ENCODE peak calls at places on chromosomes 3 and 15, in five cellular contexts. A is heart right ventricle; Y is left colon; F is naive thymus-derived CD8-positive, alpha-beta T cell; O is pancreas. K is an unnamed sample.

GRCh38 chr3:153927107-153927506 is 194.1 kb upstream of the ARHGEF26 start:
- ATAC-seq in A (no peak), Y (no peak), F (no peak), O (no peak), K (peak)

GRCh38 chr3:171901615-171902312 is 58.6 kb downstream of the TMEM212 start:
- ATAC-seq in A (no peak), Y (no peak), F (no peak), O (no peak), K (no peak)

GRCh38 chr3:72903004-72903403 is 15.2 kb downstream of the GXYLT2 start:
- ATAC-seq in A (no peak), Y (no peak), F (no peak), O (no peak), K (peak)

GRCh38 chr3:60737633-60738399 is 513.4 kb downstream of the FHIT start:
- ATAC-seq in A (no peak), Y (no peak), F (no peak), O (no peak), K (no peak)

GRCh38 chr3:50606596-50606995 is 5.0 kb downstream of the CISH start:
- ATAC-seq in A (no peak), Y (no peak), F (peak), O (no peak), K (no peak)

GRCh38 chr3:188348445-188349244 is 194.7 kb downstream of the LPP start:
- ATAC-seq in A (peak), Y (peak), F (no peak), O (peak), K (peak)

GRCh38 chr3:23793528-23794134 is 12.1 kb upstream of the UBE2E1 start:
- ATAC-seq in A (no peak), Y (no peak), F (no peak), O (no peak), K (no peak)

GRCh38 chr3:190533511-190534282 is 19.8 kb downstream of the IL1RAP start:
- ATAC-seq in A (peak), Y (no peak), F (no peak), O (no peak), K (peak)

GRCh38 chr3:64072111-64072510 is 48.8 kb upstream of the PSMD6 start:
- ATAC-seq in A (no peak), Y (no peak), F (no peak), O (no peak), K (no peak)

GRCh38 chr3:128282392-128283196 is 129.3 kb downstream of the EEFSEC start:
- ATAC-seq in A (peak), Y (no peak), F (no peak), O (peak), K (peak)

GRCh38 chr15:71375934-71376333 is 260.7 kb downstream of the THSD4 start:
- ATAC-seq in A (no peak), Y (no peak), F (no peak), O (no peak), K (no peak)

GRCh38 chr15:87610366-87610765 is 646.2 kb downstream of the NTRK3 start:
- ATAC-seq in A (peak), Y (no peak), F (no peak), O (no peak), K (no peak)

GRCh38 chr15:91704343-91704742 is 149.2 kb upstream of the SLCO3A1 start:
- ATAC-seq in A (peak), Y (peak), F (no peak), O (no peak), K (no peak)

GRCh38 chr15:101246824-101247745 is 4.8 kb downstream of the CHSY1 start:
- ATAC-seq in A (no peak), Y (no peak), F (no peak), O (no peak), K (no peak)

GRCh38 chr15:40550381-40551037 is 14.3 kb downstream of the CCDC32 start:
- ATAC-seq in A (no peak), Y (peak), F (no peak), O (no peak), K (no peak)

GRCh38 chr3:123270818-123271217 is 69.1 kb downstream of the SEC22A start:
- ATAC-seq in A (no peak), Y (no peak), F (no peak), O (peak), K (no peak)

GRCh38 chr3:151209652-151210051 is 6.6 kb upstream of the GPR171 start:
- ATAC-seq in A (no peak), Y (no peak), F (peak), O (no peak), K (no peak)

GRCh38 chr3:41033956-41034519 is 165.3 kb upstream of the CTNNB1 start:
- ATAC-seq in A (no peak), Y (no peak), F (no peak), O (no peak), K (no peak)

GRCh38 chr3:30890907-30891306 is 3.6 kb downstream of the GADL1 start:
- ATAC-seq in A (no peak), Y (no peak), F (no peak), O (no peak), K (no peak)

GRCh38 chr3:17645074-17645698 is 97.2 kb downstream of the TBC1D5 start:
- ATAC-seq in A (peak), Y (peak), F (no peak), O (peak), K (no peak)

GRCh38 chr3:57434041-57434440 is 110.1 kb downstream of the DNAH12 start:
- ATAC-seq in A (peak), Y (peak), F (no peak), O (no peak), K (no peak)

GRCh38 chr3:43892535-43892934 is 201.8 kb downstream of the ABHD5 start:
- ATAC-seq in A (no peak), Y (no peak), F (no peak), O (no peak), K (no peak)

GRCh38 chr3:52443791-52444687 is 864 bp downstream of the SEMA3G start:
- ATAC-seq in A (no peak), Y (no peak), F (no peak), O (no peak), K (no peak)

GRCh38 chr3:36933540-36934296 is 11.1 kb downstream of the TRANK1 start:
- ATAC-seq in A (no peak), Y (no peak), F (no peak), O (no peak), K (no peak)

GRCh38 chr3:161395115-161395514 is 23.8 kb upstream of the SPTSSB start:
- ATAC-seq in A (no peak), Y (no peak), F (peak), O (no peak), K (no peak)

GRCh38 chr15:89399390-89400120 is 64.9 kb upstream of the POLG start:
- ATAC-seq in A (peak), Y (peak), F (peak), O (peak), K (peak)

GRCh38 chr15:88708256-88709054 is 69.6 kb downstream of the ISG20 start:
- ATAC-seq in A (peak), Y (no peak), F (no peak), O (no peak), K (peak)

GRCh38 chr3:185076219-185076618 is 76.6 kb downstream of the C3orf70 start:
- ATAC-seq in A (no peak), Y (peak), F (no peak), O (no peak), K (no peak)

GRCh38 chr3:3110299-3110630 is at the start of gene IL5RA:
- ATAC-seq in A (peak), Y (no peak), F (no peak), O (no peak), K (no peak)

GRCh38 chr3:171458056-171458856 is 1.9 kb downstream of the TNIK start:
- ATAC-seq in A (no peak), Y (peak), F (peak), O (no peak), K (no peak)

GRCh38 chr3:186270711-186271110 is 91.3 kb downstream of the DGKG start:
- ATAC-seq in A (no peak), Y (no peak), F (no peak), O (no peak), K (no peak)

GRCh38 chr15:81106560-81106959 is 27.5 kb upstream of the CFAP161 start:
- ATAC-seq in A (peak), Y (peak), F (no peak), O (peak), K (peak)

GRCh38 chr3:138374573-138375134 is 26.3 kb downstream of the MRAS start:
- ATAC-seq in A (peak), Y (no peak), F (no peak), O (no peak), K (no peak)

GRCh38 chr3:98730338-98730737 is 32.8 kb upstream of the ST3GAL6 start:
- ATAC-seq in A (no peak), Y (no peak), F (no peak), O (no peak), K (no peak)

GRCh38 chr3:63383040-63383439 is 104.9 kb downstream of the SYNPR start:
- ATAC-seq in A (no peak), Y (peak), F (no peak), O (no peak), K (no peak)

GRCh38 chr3:114223146-114223545 is 14.2 kb downstream of the ZNF80 start:
- ATAC-seq in A (no peak), Y (no peak), F (peak), O (no peak), K (no peak)

GRCh38 chr3:112848196-112848595 is 1.5 kb upstream of the CD200R1L start:
- ATAC-seq in A (no peak), Y (no peak), F (peak), O (no peak), K (no peak)

K was measured in gastroesophageal sphincter.